ENCODE peak calls at places on chromosome 21, in six cellular contexts. S, Q, U, F, J and E are unnamed samples.

GRCh38 chr21:44628707-44629391 is 2.0 kb downstream of the KRTAP10-9 start:
- DNase-seq in Q (no peak), U (no peak), J (no peak), S (no peak), F (no peak), E (no peak)

GRCh38 chr21:42147386-42148020 is 71.4 kb upstream of the ABCG1 start:
- DNase-seq in F (no peak), J (no peak), Q (no peak), S (no peak), U (no peak), E (no peak)

GRCh38 chr21:25638634-25639166 is 358 bp upstream of the JAM2 start:
- DNase-seq in S (no peak), Q (no peak), J (no peak), U (no peak), F (no peak), E (peak)

GRCh38 chr21:42120056-42120903 is 49.2 kb downstream of the UMODL1 start:
- DNase-seq in S (no peak), J (no peak), U (no peak), Q (no peak), F (no peak), E (peak)

GRCh38 chr21:44427241-44428120 is 27.8 kb upstream of the LRRC3 start:
- DNase-seq in U (no peak), F (no peak), J (no peak), Q (no peak), S (no peak), E (no peak)

GRCh38 chr21:32021319-32022027 is 148.7 kb downstream of the HUNK start:
- DNase-seq in Q (no peak), S (no peak), F (no peak), J (no peak), U (peak), E (no peak)

GRCh38 chr21:43921979-43922945 is 57.2 kb downstream of the AGPAT3 start:
- DNase-seq in S (no peak), U (no peak), Q (no peak), J (no peak), F (peak), E (peak)

GRCh38 chr21:36379236-36379635 is 6.0 kb upstream of the CHAF1B start:
- DNase-seq in S (no peak), F (no peak), Q (no peak), U (no peak), J (no peak), E (peak)

GRCh38 chr21:34333150-34333739 is 30.6 kb upstream of the KCNE2 start:
- DNase-seq in Q (no peak), U (no peak), F (no peak), S (no peak), J (no peak), E (no peak)

GRCh38 chr21:39364949-39365348 is 16.1 kb upstream of the HMGN1 start:
- DNase-seq in J (no peak), Q (no peak), U (no peak), S (no peak), F (no peak), E (no peak)